ENCODE peak calls at places on chromosomes 16 and 17, in ten cellular contexts. One of them, this sample, is unnamed.

GRCh38 chr16:64181526-64181925 is 940.3 kb downstream of the CDH11 start:
- DNase-seq in neuronal stem cell: no peak
- DNase-seq in left lung: no peak
- DNase-seq in aorta: no peak
- DNase-seq in left ventricle myocardium inferior: no peak
- DNase-seq in IMR-90: no peak
- DNase-seq in K562: no peak
- DNase-seq in A673: no peak
- DNase-seq in neural progenitor cell: no peak
- DNase-seq in CD4-positive, alpha-beta T cell: no peak
- DNase-seq in this sample: no peak

GRCh38 chr16:35344012-35344762 is 1884.8 kb downstream of the TP53TG3F start:
- DNase-seq in neuronal stem cell: no peak
- DNase-seq in left lung: no peak
- DNase-seq in aorta: peak; percentile 64
- DNase-seq in left ventricle myocardium inferior: no peak
- DNase-seq in IMR-90: no peak
- DNase-seq in K562: no peak
- DNase-seq in A673: no peak
- DNase-seq in neural progenitor cell: no peak
- DNase-seq in CD4-positive, alpha-beta T cell: no peak
- DNase-seq in this sample: no peak

GRCh38 chr16:4936991-4937781 is at the start of gene PPL:
- DNase-seq in neuronal stem cell: peak; percentile 65
- DNase-seq in left lung: peak; percentile 87
- DNase-seq in aorta: no peak
- DNase-seq in left ventricle myocardium inferior: peak; percentile 72
- DNase-seq in IMR-90: no peak
- DNase-seq in K562: peak; percentile 84
- DNase-seq in A673: no peak
- DNase-seq in neural progenitor cell: peak; percentile 90
- DNase-seq in CD4-positive, alpha-beta T cell: no peak
- DNase-seq in this sample: peak; percentile 95

GRCh38 chr17:64354824-64355535 is 35.7 kb downstream of the PECAM1 start:
- DNase-seq in neuronal stem cell: no peak
- DNase-seq in left lung: no peak
- DNase-seq in aorta: peak; percentile 42
- DNase-seq in left ventricle myocardium inferior: no peak
- DNase-seq in IMR-90: peak; percentile 10
- DNase-seq in K562: no peak
- DNase-seq in A673: no peak
- DNase-seq in neural progenitor cell: no peak
- DNase-seq in CD4-positive, alpha-beta T cell: no peak
- DNase-seq in this sample: no peak

GRCh38 chr17:9959377-9959981 is 54.4 kb upstream of the RCVRN start:
- DNase-seq in neuronal stem cell: peak; percentile 67
- DNase-seq in left lung: no peak
- DNase-seq in aorta: no peak
- DNase-seq in left ventricle myocardium inferior: no peak
- DNase-seq in IMR-90: peak; percentile 49
- DNase-seq in K562: peak; percentile 42
- DNase-seq in A673: peak; percentile 61
- DNase-seq in neural progenitor cell: peak; percentile 87
- DNase-seq in CD4-positive, alpha-beta T cell: no peak
- DNase-seq in this sample: peak; percentile 78

GRCh38 chr16:34078697-34079096 is 619.3 kb downstream of the TP53TG3F start:
- DNase-seq in neuronal stem cell: peak; percentile 48
- DNase-seq in left lung: no peak
- DNase-seq in aorta: no peak
- DNase-seq in left ventricle myocardium inferior: no peak
- DNase-seq in IMR-90: peak; percentile 65
- DNase-seq in K562: no peak
- DNase-seq in A673: no peak
- DNase-seq in neural progenitor cell: no peak
- DNase-seq in CD4-positive, alpha-beta T cell: no peak
- DNase-seq in this sample: no peak

GRCh38 chr16:2056077-2056476 is 8.3 kb downstream of the TSC2 start:
- DNase-seq in neuronal stem cell: no peak
- DNase-seq in left lung: no peak
- DNase-seq in aorta: no peak
- DNase-seq in left ventricle myocardium inferior: no peak
- DNase-seq in IMR-90: no peak
- DNase-seq in K562: peak; percentile 15
- DNase-seq in A673: no peak
- DNase-seq in neural progenitor cell: no peak
- DNase-seq in CD4-positive, alpha-beta T cell: no peak
- DNase-seq in this sample: peak; percentile 62

GRCh38 chr16:57407521-57408353 is 3.2 kb downstream of the CCL17 start:
- DNase-seq in neuronal stem cell: no peak
- DNase-seq in left lung: no peak
- DNase-seq in aorta: no peak
- DNase-seq in left ventricle myocardium inferior: no peak
- DNase-seq in IMR-90: no peak
- DNase-seq in K562: no peak
- DNase-seq in A673: no peak
- DNase-seq in neural progenitor cell: no peak
- DNase-seq in CD4-positive, alpha-beta T cell: no peak
- DNase-seq in this sample: no peak

GRCh38 chr16:53098526-53099317 is 43.9 kb downstream of the CHD9 start:
- DNase-seq in neuronal stem cell: peak; percentile 44
- DNase-seq in left lung: peak; percentile 90
- DNase-seq in aorta: peak; percentile 92
- DNase-seq in left ventricle myocardium inferior: peak; percentile 89
- DNase-seq in IMR-90: peak; percentile 96
- DNase-seq in K562: peak; percentile 75
- DNase-seq in A673: peak; percentile 90
- DNase-seq in neural progenitor cell: peak; percentile 54
- DNase-seq in CD4-positive, alpha-beta T cell: peak; percentile 7
- DNase-seq in this sample: peak; percentile 24

GRCh38 chr16:349211-349610 is 3.3 kb downstream of the AXIN1 start:
- DNase-seq in neuronal stem cell: no peak
- DNase-seq in left lung: no peak
- DNase-seq in aorta: no peak
- DNase-seq in left ventricle myocardium inferior: no peak
- DNase-seq in IMR-90: no peak
- DNase-seq in K562: no peak
- DNase-seq in A673: no peak
- DNase-seq in neural progenitor cell: peak; percentile 0
- DNase-seq in CD4-positive, alpha-beta T cell: no peak
- DNase-seq in this sample: no peak

GRCh38 chr16:22008215-22009142 is 568 bp downstream of the MOSMO start:
- DNase-seq in neuronal stem cell: no peak
- DNase-seq in left lung: peak; percentile 37
- DNase-seq in aorta: peak; percentile 78
- DNase-seq in left ventricle myocardium inferior: no peak
- DNase-seq in IMR-90: no peak
- DNase-seq in K562: peak; percentile 32
- DNase-seq in A673: no peak
- DNase-seq in neural progenitor cell: peak; percentile 58
- DNase-seq in CD4-positive, alpha-beta T cell: no peak
- DNase-seq in this sample: no peak

GRCh38 chr16:55453909-55454308 is 25.1 kb upstream of the MMP2 start:
- DNase-seq in neuronal stem cell: no peak
- DNase-seq in left lung: no peak
- DNase-seq in aorta: no peak
- DNase-seq in left ventricle myocardium inferior: no peak
- DNase-seq in IMR-90: no peak
- DNase-seq in K562: no peak
- DNase-seq in A673: no peak
- DNase-seq in neural progenitor cell: no peak
- DNase-seq in CD4-positive, alpha-beta T cell: no peak
- DNase-seq in this sample: no peak

GRCh38 chr17:57663326-57664070 is 81.6 kb downstream of the CCDC182 start:
- DNase-seq in neuronal stem cell: no peak
- DNase-seq in left lung: no peak
- DNase-seq in aorta: peak; percentile 54
- DNase-seq in left ventricle myocardium inferior: no peak
- DNase-seq in IMR-90: no peak
- DNase-seq in K562: no peak
- DNase-seq in A673: no peak
- DNase-seq in neural progenitor cell: peak; percentile 35
- DNase-seq in CD4-positive, alpha-beta T cell: no peak
- DNase-seq in this sample: no peak

GRCh38 chr17:81084691-81085419 is 49.9 kb downstream of the BAIAP2 start:
- DNase-seq in neuronal stem cell: no peak
- DNase-seq in left lung: peak; percentile 61
- DNase-seq in aorta: no peak
- DNase-seq in left ventricle myocardium inferior: peak; percentile 43
- DNase-seq in IMR-90: no peak
- DNase-seq in K562: no peak
- DNase-seq in A673: no peak
- DNase-seq in neural progenitor cell: no peak
- DNase-seq in CD4-positive, alpha-beta T cell: no peak
- DNase-seq in this sample: no peak

GRCh38 chr17:39487946-39488345 is 26.7 kb downstream of the CDK12 start:
- DNase-seq in neuronal stem cell: no peak
- DNase-seq in left lung: no peak
- DNase-seq in aorta: no peak
- DNase-seq in left ventricle myocardium inferior: no peak
- DNase-seq in IMR-90: peak; percentile 25
- DNase-seq in K562: no peak
- DNase-seq in A673: no peak
- DNase-seq in neural progenitor cell: no peak
- DNase-seq in CD4-positive, alpha-beta T cell: no peak
- DNase-seq in this sample: no peak

GRCh38 chr17:1773755-1774181 is 11.9 kb downstream of the SERPINF1 start:
- DNase-seq in neuronal stem cell: no peak
- DNase-seq in left lung: no peak
- DNase-seq in aorta: no peak
- DNase-seq in left ventricle myocardium inferior: no peak
- DNase-seq in IMR-90: no peak
- DNase-seq in K562: peak; percentile 60
- DNase-seq in A673: no peak
- DNase-seq in neural progenitor cell: no peak
- DNase-seq in CD4-positive, alpha-beta T cell: no peak
- DNase-seq in this sample: no peak

GRCh38 chr16:30893082-30893743 is 664 bp downstream of the BCL7C start:
- DNase-seq in neuronal stem cell: no peak
- DNase-seq in left lung: peak; percentile 35
- DNase-seq in aorta: peak; percentile 78
- DNase-seq in left ventricle myocardium inferior: no peak
- DNase-seq in IMR-90: no peak
- DNase-seq in K562: peak; percentile 19
- DNase-seq in A673: no peak
- DNase-seq in neural progenitor cell: peak; percentile 49
- DNase-seq in CD4-positive, alpha-beta T cell: no peak
- DNase-seq in this sample: peak; percentile 21

GRCh38 chr17:83151442-83152220 is 72.2 kb downstream of the METRNL start:
- DNase-seq in neuronal stem cell: no peak
- DNase-seq in left lung: no peak
- DNase-seq in aorta: peak; percentile 68
- DNase-seq in left ventricle myocardium inferior: no peak
- DNase-seq in IMR-90: peak; percentile 43
- DNase-seq in K562: no peak
- DNase-seq in A673: no peak
- DNase-seq in neural progenitor cell: no peak
- DNase-seq in CD4-positive, alpha-beta T cell: no peak
- DNase-seq in this sample: no peak

GRCh38 chr16:30350134-30350871 is 4.8 kb downstream of the CD2BP2 start:
- DNase-seq in neuronal stem cell: no peak
- DNase-seq in left lung: no peak
- DNase-seq in aorta: no peak
- DNase-seq in left ventricle myocardium inferior: no peak
- DNase-seq in IMR-90: no peak
- DNase-seq in K562: no peak
- DNase-seq in A673: no peak
- DNase-seq in neural progenitor cell: no peak
- DNase-seq in CD4-positive, alpha-beta T cell: no peak
- DNase-seq in this sample: no peak

GRCh38 chr17:61133853-61134252 is 265.8 kb upstream of the TBX2 start:
- DNase-seq in neuronal stem cell: no peak
- DNase-seq in left lung: no peak
- DNase-seq in aorta: no peak
- DNase-seq in left ventricle myocardium inferior: no peak
- DNase-seq in IMR-90: no peak
- DNase-seq in K562: no peak
- DNase-seq in A673: no peak
- DNase-seq in neural progenitor cell: no peak
- DNase-seq in CD4-positive, alpha-beta T cell: no peak
- DNase-seq in this sample: no peak
- H3K27ac ChIP-seq in neuronal stem cell: no peak overlapping the region
- H3K27ac ChIP-seq in left lung: peak overlapping the region; percentile 58
- H3K27ac ChIP-seq in aorta: no peak overlapping the region
- H3K27ac ChIP-seq in left ventricle myocardium inferior: peak overlapping the region; percentile 67
- H3K27ac ChIP-seq in IMR-90: no peak overlapping the region
- H3K27ac ChIP-seq in K562: no peak overlapping the region
- H3K27ac ChIP-seq in A673: no peak overlapping the region
- H3K27ac ChIP-seq in neural progenitor cell: no peak overlapping the region
- H3K27ac ChIP-seq in CD4-positive, alpha-beta T cell: no peak overlapping the region
- H3K27ac ChIP-seq in this sample: no peak overlapping the region

GRCh38 chr17:42097691-42098661 is at the start of gene ZNF385C:
- DNase-seq in neuronal stem cell: no peak
- DNase-seq in left lung: no peak
- DNase-seq in aorta: no peak
- DNase-seq in left ventricle myocardium inferior: no peak
- DNase-seq in IMR-90: no peak
- DNase-seq in K562: no peak
- DNase-seq in A673: no peak
- DNase-seq in neural progenitor cell: peak; percentile 69
- DNase-seq in CD4-positive, alpha-beta T cell: peak; percentile 22
- DNase-seq in this sample: peak; percentile 79
- H3K9me3 ChIP-seq in neuronal stem cell: no peaks in the 10 kb centered on the region
- H3K9me3 ChIP-seq in left lung: no peaks in the 10 kb centered on the region
- H3K9me3 ChIP-seq in aorta: no peaks in the 10 kb centered on the region
- H3K9me3 ChIP-seq in left ventricle myocardium inferior: no peaks in the 10 kb centered on the region
- H3K9me3 ChIP-seq in IMR-90: no peaks in the 10 kb centered on the region
- H3K9me3 ChIP-seq in K562: no peaks in the 10 kb centered on the region
- H3K9me3 ChIP-seq in A673: no peaks in the 10 kb centered on the region
- H3K9me3 ChIP-seq in neural progenitor cell: no peaks in the 10 kb centered on the region
- H3K9me3 ChIP-seq in CD4-positive, alpha-beta T cell: no peaks in the 10 kb centered on the region
- H3K9me3 ChIP-seq in this sample: no peaks in the 10 kb centered on the region

GRCh38 chr16:66120656-66121055 is 245.8 kb upstream of the CDH5 start:
- DNase-seq in neuronal stem cell: no peak
- DNase-seq in left lung: no peak
- DNase-seq in aorta: no peak
- DNase-seq in left ventricle myocardium inferior: no peak
- DNase-seq in IMR-90: peak; percentile 41
- DNase-seq in K562: no peak
- DNase-seq in A673: no peak
- DNase-seq in neural progenitor cell: no peak
- DNase-seq in CD4-positive, alpha-beta T cell: no peak
- DNase-seq in this sample: no peak
- H3K27ac ChIP-seq in neuronal stem cell: no peak overlapping the region
- H3K27ac ChIP-seq in left lung: no peak overlapping the region
- H3K27ac ChIP-seq in aorta: no peak overlapping the region
- H3K27ac ChIP-seq in left ventricle myocardium inferior: no peak overlapping the region
- H3K27ac ChIP-seq in IMR-90: no peak overlapping the region
- H3K27ac ChIP-seq in K562: no peak overlapping the region
- H3K27ac ChIP-seq in A673: no peak overlapping the region
- H3K27ac ChIP-seq in neural progenitor cell: no peak overlapping the region
- H3K27ac ChIP-seq in CD4-positive, alpha-beta T cell: no peak overlapping the region
- H3K27ac ChIP-seq in this sample: no peak overlapping the region

GRCh38 chr16:59339871-59340270 is 605.8 kb upstream of the GOT2 start:
- DNase-seq in neuronal stem cell: no peak
- DNase-seq in left lung: no peak
- DNase-seq in aorta: no peak
- DNase-seq in left ventricle myocardium inferior: no peak
- DNase-seq in IMR-90: no peak
- DNase-seq in K562: no peak
- DNase-seq in A673: no peak
- DNase-seq in neural progenitor cell: no peak
- DNase-seq in CD4-positive, alpha-beta T cell: no peak
- DNase-seq in this sample: no peak

GRCh38 chr16:59342669-59343068 is 608.6 kb upstream of the GOT2 start:
- DNase-seq in neuronal stem cell: no peak
- DNase-seq in left lung: no peak
- DNase-seq in aorta: no peak
- DNase-seq in left ventricle myocardium inferior: no peak
- DNase-seq in IMR-90: no peak
- DNase-seq in K562: no peak
- DNase-seq in A673: peak; percentile 2
- DNase-seq in neural progenitor cell: no peak
- DNase-seq in CD4-positive, alpha-beta T cell: no peak
- DNase-seq in this sample: no peak

GRCh38 chr16:59341368-59341767 is 607.3 kb upstream of the GOT2 start:
- DNase-seq in neuronal stem cell: no peak
- DNase-seq in left lung: no peak
- DNase-seq in aorta: no peak
- DNase-seq in left ventricle myocardium inferior: no peak
- DNase-seq in IMR-90: no peak
- DNase-seq in K562: peak; percentile 5
- DNase-seq in A673: no peak
- DNase-seq in neural progenitor cell: peak; percentile 18
- DNase-seq in CD4-positive, alpha-beta T cell: no peak
- DNase-seq in this sample: no peak
- H3K9me3 ChIP-seq in neuronal stem cell: no peaks in the 10 kb centered on the region
- H3K9me3 ChIP-seq in left lung: no peaks in the 10 kb centered on the region
- H3K9me3 ChIP-seq in aorta: no peaks in the 10 kb centered on the region
- H3K9me3 ChIP-seq in left ventricle myocardium inferior: no peaks in the 10 kb centered on the region
- H3K9me3 ChIP-seq in IMR-90: no peaks in the 10 kb centered on the region
- H3K9me3 ChIP-seq in K562: no peaks in the 10 kb centered on the region
- H3K9me3 ChIP-seq in A673: no peaks in the 10 kb centered on the region
- H3K9me3 ChIP-seq in neural progenitor cell: no peaks in the 10 kb centered on the region
- H3K9me3 ChIP-seq in CD4-positive, alpha-beta T cell: no peaks in the 10 kb centered on the region
- H3K9me3 ChIP-seq in this sample: no peaks in the 10 kb centered on the region

This sample was measured in WERI-Rb-1.